ENCODE peak calls at places on chromosome 11, in seven cellular contexts. One of them, this sample, is unnamed.

GRCh38 chr11:74644084-74644483 is 51.7 kb downstream of the POLD3 start:
- DNase-seq in hippocampal formation: no peak
- DNase-seq in DMS153: no peak
- DNase-seq in activated CD4-positive, alpha-beta T cell treated with anti-CD3 and anti-CD28 coated beads, Interleukin-2, amount 50 U/mL, for 4 hours: no peak
- DNase-seq in T-cell: no peak
- DNase-seq in neural progenitor cell: no peak
- DNase-seq in GM12864: no peak
- DNase-seq in this sample: no peak

GRCh38 chr11:76859708-76860233 is 947 bp upstream of the ACER3 start:
- DNase-seq in GM12864: no peak
- DNase-seq in DMS153: no peak
- DNase-seq in activated CD4-positive, alpha-beta T cell treated with anti-CD3 and anti-CD28 coated beads, Interleukin-2, amount 50 U/mL, for 4 hours: no peak
- DNase-seq in T-cell: no peak
- DNase-seq in neural progenitor cell: no peak
- DNase-seq in hippocampal formation: no peak
- DNase-seq in this sample: no peak

GRCh38 chr11:64268687-64269379 is 15.6 kb downstream of the BAD start:
- DNase-seq in activated CD4-positive, alpha-beta T cell treated with anti-CD3 and anti-CD28 coated beads, Interleukin-2, amount 50 U/mL, for 4 hours: no peak
- DNase-seq in hippocampal formation: no peak
- DNase-seq in GM12864: no peak
- DNase-seq in DMS153: no peak
- DNase-seq in neural progenitor cell: peak; percentile 43
- DNase-seq in T-cell: no peak
- DNase-seq in this sample: no peak

GRCh38 chr11:2771758-2772466 is 72.1 kb upstream of the KCNQ1OT1 start:
- DNase-seq in GM12864: no peak
- DNase-seq in activated CD4-positive, alpha-beta T cell treated with anti-CD3 and anti-CD28 coated beads, Interleukin-2, amount 50 U/mL, for 4 hours: no peak
- DNase-seq in DMS153: no peak
- DNase-seq in T-cell: no peak
- DNase-seq in neural progenitor cell: no peak
- DNase-seq in hippocampal formation: no peak
- DNase-seq in this sample: no peak

GRCh38 chr11:18611196-18611595 is 11.6 kb downstream of the MISFA start:
- DNase-seq in T-cell: no peak
- DNase-seq in neural progenitor cell: no peak
- DNase-seq in activated CD4-positive, alpha-beta T cell treated with anti-CD3 and anti-CD28 coated beads, Interleukin-2, amount 50 U/mL, for 4 hours: no peak
- DNase-seq in DMS153: no peak
- DNase-seq in GM12864: no peak
- DNase-seq in hippocampal formation: no peak
- DNase-seq in this sample: no peak

GRCh38 chr11:1983601-1983961 is 14.1 kb downstream of the H19 start:
- DNase-seq in DMS153: no peak
- DNase-seq in GM12864: no peak
- DNase-seq in T-cell: no peak
- DNase-seq in activated CD4-positive, alpha-beta T cell treated with anti-CD3 and anti-CD28 coated beads, Interleukin-2, amount 50 U/mL, for 4 hours: no peak
- DNase-seq in hippocampal formation: no peak
- DNase-seq in neural progenitor cell: no peak
- DNase-seq in this sample: no peak

GRCh38 chr11:69642549-69642912 is 1.6 kb downstream of the CCND1 start:
- DNase-seq in activated CD4-positive, alpha-beta T cell treated with anti-CD3 and anti-CD28 coated beads, Interleukin-2, amount 50 U/mL, for 4 hours: peak; percentile 64
- DNase-seq in DMS153: no peak
- DNase-seq in neural progenitor cell: peak; percentile 60
- DNase-seq in T-cell: peak; percentile 32
- DNase-seq in hippocampal formation: no peak
- DNase-seq in GM12864: no peak
- DNase-seq in this sample: no peak

GRCh38 chr11:76123243-76123642 is 83.1 kb downstream of the WNT11 start:
- DNase-seq in neural progenitor cell: no peak
- DNase-seq in DMS153: no peak
- DNase-seq in activated CD4-positive, alpha-beta T cell treated with anti-CD3 and anti-CD28 coated beads, Interleukin-2, amount 50 U/mL, for 4 hours: no peak
- DNase-seq in T-cell: no peak
- DNase-seq in GM12864: no peak
- DNase-seq in hippocampal formation: no peak
- DNase-seq in this sample: no peak

GRCh38 chr11:2531277-2531986 is 86.6 kb downstream of the KCNQ1 start:
- DNase-seq in activated CD4-positive, alpha-beta T cell treated with anti-CD3 and anti-CD28 coated beads, Interleukin-2, amount 50 U/mL, for 4 hours: peak; percentile 52
- DNase-seq in hippocampal formation: peak; percentile 57
- DNase-seq in GM12864: no peak
- DNase-seq in DMS153: no peak
- DNase-seq in neural progenitor cell: peak; percentile 83
- DNase-seq in T-cell: peak; percentile 61
- DNase-seq in this sample: peak; percentile 55

GRCh38 chr11:66119348-66120133 is 49.5 kb downstream of the PACS1 start:
- DNase-seq in T-cell: no peak
- DNase-seq in neural progenitor cell: peak; percentile 52
- DNase-seq in hippocampal formation: no peak
- DNase-seq in GM12864: no peak
- DNase-seq in DMS153: no peak
- DNase-seq in activated CD4-positive, alpha-beta T cell treated with anti-CD3 and anti-CD28 coated beads, Interleukin-2, amount 50 U/mL, for 4 hours: no peak
- DNase-seq in this sample: no peak

GRCh38 chr11:72771507-72771906 is 19.3 kb upstream of the ARAP1 start:
- DNase-seq in neural progenitor cell: no peak
- DNase-seq in T-cell: no peak
- DNase-seq in activated CD4-positive, alpha-beta T cell treated with anti-CD3 and anti-CD28 coated beads, Interleukin-2, amount 50 U/mL, for 4 hours: no peak
- DNase-seq in DMS153: no peak
- DNase-seq in hippocampal formation: no peak
- DNase-seq in GM12864: no peak
- DNase-seq in this sample: no peak

GRCh38 chr11:72575533-72576170 is 98.6 kb downstream of the PDE2A start:
- DNase-seq in T-cell: no peak
- DNase-seq in GM12864: no peak
- DNase-seq in DMS153: no peak
- DNase-seq in activated CD4-positive, alpha-beta T cell treated with anti-CD3 and anti-CD28 coated beads, Interleukin-2, amount 50 U/mL, for 4 hours: no peak
- DNase-seq in neural progenitor cell: no peak
- DNase-seq in hippocampal formation: no peak
- DNase-seq in this sample: no peak

GRCh38 chr11:84824624-84825023 is 802.5 kb downstream of the DLG2 start:
- DNase-seq in neural progenitor cell: no peak
- DNase-seq in GM12864: no peak
- DNase-seq in DMS153: no peak
- DNase-seq in T-cell: no peak
- DNase-seq in activated CD4-positive, alpha-beta T cell treated with anti-CD3 and anti-CD28 coated beads, Interleukin-2, amount 50 U/mL, for 4 hours: no peak
- DNase-seq in hippocampal formation: no peak
- DNase-seq in this sample: no peak

GRCh38 chr11:118915941-118916841 is 9.5 kb downstream of the BCL9L start:
- DNase-seq in GM12864: no peak
- DNase-seq in T-cell: no peak
- DNase-seq in neural progenitor cell: no peak
- DNase-seq in DMS153: no peak
- DNase-seq in hippocampal formation: no peak
- DNase-seq in activated CD4-positive, alpha-beta T cell treated with anti-CD3 and anti-CD28 coated beads, Interleukin-2, amount 50 U/mL, for 4 hours: no peak
- DNase-seq in this sample: no peak

GRCh38 chr11:3721002-3721401 is 49.8 kb upstream of the CHRNA10 start:
- DNase-seq in DMS153: no peak
- DNase-seq in T-cell: no peak
- DNase-seq in activated CD4-positive, alpha-beta T cell treated with anti-CD3 and anti-CD28 coated beads, Interleukin-2, amount 50 U/mL, for 4 hours: no peak
- DNase-seq in GM12864: no peak
- DNase-seq in neural progenitor cell: no peak
- DNase-seq in hippocampal formation: no peak
- DNase-seq in this sample: no peak

GRCh38 chr11:1839924-1840779 is 1.4 kb downstream of the TNNI2 start:
- DNase-seq in T-cell: no peak
- DNase-seq in DMS153: no peak
- DNase-seq in neural progenitor cell: no peak
- DNase-seq in hippocampal formation: peak; percentile 23
- DNase-seq in activated CD4-positive, alpha-beta T cell treated with anti-CD3 and anti-CD28 coated beads, Interleukin-2, amount 50 U/mL, for 4 hours: no peak
- DNase-seq in GM12864: peak; percentile 45
- DNase-seq in this sample: peak; percentile 5

GRCh38 chr11:56706486-56706885 is 7.6 kb downstream of the OR9G1 start:
- DNase-seq in DMS153: no peak
- DNase-seq in T-cell: no peak
- DNase-seq in neural progenitor cell: no peak
- DNase-seq in GM12864: no peak
- DNase-seq in activated CD4-positive, alpha-beta T cell treated with anti-CD3 and anti-CD28 coated beads, Interleukin-2, amount 50 U/mL, for 4 hours: no peak
- DNase-seq in hippocampal formation: no peak
- DNase-seq in this sample: no peak

GRCh38 chr11:108538022-108538424 is 39.8 kb upstream of the POGLUT3 start:
- DNase-seq in neural progenitor cell: no peak
- DNase-seq in activated CD4-positive, alpha-beta T cell treated with anti-CD3 and anti-CD28 coated beads, Interleukin-2, amount 50 U/mL, for 4 hours: no peak
- DNase-seq in T-cell: no peak
- DNase-seq in DMS153: peak; percentile 46
- DNase-seq in GM12864: no peak
- DNase-seq in hippocampal formation: no peak
- DNase-seq in this sample: no peak

GRCh38 chr11:64754124-64754918 is 5.5 kb downstream of the PYGM start:
- DNase-seq in hippocampal formation: no peak
- DNase-seq in neural progenitor cell: no peak
- DNase-seq in T-cell: no peak
- DNase-seq in activated CD4-positive, alpha-beta T cell treated with anti-CD3 and anti-CD28 coated beads, Interleukin-2, amount 50 U/mL, for 4 hours: no peak
- DNase-seq in GM12864: no peak
- DNase-seq in DMS153: no peak
- DNase-seq in this sample: no peak

GRCh38 chr11:16879690-16880089 is 134.5 kb downstream of the PLEKHA7 start:
- DNase-seq in T-cell: no peak
- DNase-seq in activated CD4-positive, alpha-beta T cell treated with anti-CD3 and anti-CD28 coated beads, Interleukin-2, amount 50 U/mL, for 4 hours: no peak
- DNase-seq in DMS153: no peak
- DNase-seq in hippocampal formation: no peak
- DNase-seq in GM12864: no peak
- DNase-seq in neural progenitor cell: no peak
- DNase-seq in this sample: no peak

GRCh38 chr11:74777877-74778276 is 29.2 kb downstream of the RNF169 start:
- DNase-seq in activated CD4-positive, alpha-beta T cell treated with anti-CD3 and anti-CD28 coated beads, Interleukin-2, amount 50 U/mL, for 4 hours: no peak
- DNase-seq in neural progenitor cell: no peak
- DNase-seq in GM12864: no peak
- DNase-seq in T-cell: no peak
- DNase-seq in DMS153: no peak
- DNase-seq in hippocampal formation: no peak
- DNase-seq in this sample: no peak

GRCh38 chr11:134579709-134580634 is 167.9 kb upstream of the B3GAT1 start:
- DNase-seq in T-cell: no peak
- DNase-seq in hippocampal formation: no peak
- DNase-seq in activated CD4-positive, alpha-beta T cell treated with anti-CD3 and anti-CD28 coated beads, Interleukin-2, amount 50 U/mL, for 4 hours: no peak
- DNase-seq in GM12864: no peak
- DNase-seq in neural progenitor cell: no peak
- DNase-seq in DMS153: no peak
- DNase-seq in this sample: no peak

GRCh38 chr11:73321342-73322110 is 13.4 kb downstream of the ARHGEF17 start:
- DNase-seq in T-cell: no peak
- DNase-seq in neural progenitor cell: no peak
- DNase-seq in activated CD4-positive, alpha-beta T cell treated with anti-CD3 and anti-CD28 coated beads, Interleukin-2, amount 50 U/mL, for 4 hours: no peak
- DNase-seq in GM12864: no peak
- DNase-seq in hippocampal formation: no peak
- DNase-seq in DMS153: peak; percentile 28
- DNase-seq in this sample: no peak

GRCh38 chr11:45333023-45333422 is 46.9 kb upstream of the SYT13 start:
- DNase-seq in neural progenitor cell: no peak
- DNase-seq in DMS153: peak; percentile 20
- DNase-seq in GM12864: no peak
- DNase-seq in activated CD4-positive, alpha-beta T cell treated with anti-CD3 and anti-CD28 coated beads, Interleukin-2, amount 50 U/mL, for 4 hours: no peak
- DNase-seq in hippocampal formation: no peak
- DNase-seq in T-cell: no peak
- DNase-seq in this sample: no peak

GRCh38 chr11:82631722-82632630 is 101.7 kb downstream of the FAM181B start:
- DNase-seq in hippocampal formation: no peak
- DNase-seq in activated CD4-positive, alpha-beta T cell treated with anti-CD3 and anti-CD28 coated beads, Interleukin-2, amount 50 U/mL, for 4 hours: no peak
- DNase-seq in T-cell: no peak
- DNase-seq in GM12864: peak; percentile 26
- DNase-seq in DMS153: no peak
- DNase-seq in neural progenitor cell: no peak
- DNase-seq in this sample: no peak

GRCh38 chr11:130601141-130601540 is 152.7 kb downstream of the ADAMTS15 start:
- DNase-seq in GM12864: no peak
- DNase-seq in hippocampal formation: no peak
- DNase-seq in neural progenitor cell: peak; percentile 29
- DNase-seq in T-cell: no peak
- DNase-seq in DMS153: no peak
- DNase-seq in activated CD4-positive, alpha-beta T cell treated with anti-CD3 and anti-CD28 coated beads, Interleukin-2, amount 50 U/mL, for 4 hours: no peak
- DNase-seq in this sample: no peak

GRCh38 chr11:101288392-101288791 is 158.8 kb upstream of the PGR start:
- DNase-seq in neural progenitor cell: no peak
- DNase-seq in GM12864: no peak
- DNase-seq in T-cell: no peak
- DNase-seq in hippocampal formation: no peak
- DNase-seq in DMS153: no peak
- DNase-seq in activated CD4-positive, alpha-beta T cell treated with anti-CD3 and anti-CD28 coated beads, Interleukin-2, amount 50 U/mL, for 4 hours: no peak
- DNase-seq in this sample: no peak

GRCh38 chr11:26286472-26287066 is 45.4 kb upstream of the ANO3 start:
- DNase-seq in T-cell: no peak
- DNase-seq in hippocampal formation: no peak
- DNase-seq in GM12864: no peak
- DNase-seq in DMS153: no peak
- DNase-seq in activated CD4-positive, alpha-beta T cell treated with anti-CD3 and anti-CD28 coated beads, Interleukin-2, amount 50 U/mL, for 4 hours: no peak
- DNase-seq in neural progenitor cell: peak; percentile 87
- DNase-seq in this sample: no peak

GRCh38 chr11:128908391-128909246 is 17.5 kb downstream of the KCNJ5 start:
- DNase-seq in neural progenitor cell: no peak
- DNase-seq in GM12864: no peak
- DNase-seq in T-cell: no peak
- DNase-seq in activated CD4-positive, alpha-beta T cell treated with anti-CD3 and anti-CD28 coated beads, Interleukin-2, amount 50 U/mL, for 4 hours: no peak
- DNase-seq in DMS153: no peak
- DNase-seq in hippocampal formation: no peak
- DNase-seq in this sample: no peak

This sample was measured in T-helper 1 cell.